ENCODE peak calls at places on chromosomes 6 and 20, in five cellular contexts. L is CD4-positive, CD25-positive, alpha-beta regulatory T cell; Q is lower lobe of right lung; M is breast epithelium; I is mesendoderm. F is an unnamed sample. For H3K4me1, the result is how much of the 10 kb centered on the place peaks cover.

GRCh38 chr6:44094403-44095242 is 32.6 kb downstream of the MRPL14 start:
- DNase-seq in L (no peak), Q (no peak), M (no peak), I (no peak), F (no peak)

GRCh38 chr20:63698739-63699465 is 2.5 kb downstream of the TNFRSF6B start:
- DNase-seq in L (no peak), Q (peak), M (peak), I (peak), F (no peak)

GRCh38 chr6:159608961-159609673 is 83.9 kb downstream of the SOD2 start:
- DNase-seq in L (no peak), Q (no peak), M (no peak), I (peak), F (no peak)

GRCh38 chr6:128413291-128413690 is 107.1 kb downstream of the PTPRK start:
- DNase-seq in L (no peak), Q (no peak), M (no peak), I (no peak), F (no peak)

GRCh38 chr6:25041676-25042598 is 106.2 kb upstream of the RIPOR2 start:
- DNase-seq in L (peak), Q (no peak), M (no peak), I (no peak), F (no peak)

GRCh38 chr6:17493286-17493685 is 99.9 kb downstream of the CAP2 start:
- DNase-seq in L (no peak), Q (no peak), M (no peak), I (no peak), F (no peak)

GRCh38 chr6:129853996-129854711 is 7.0 kb downstream of the TMEM244 start:
- DNase-seq in L (no peak), Q (no peak), M (no peak), I (no peak), F (no peak)

GRCh38 chr6:42374027-42374669 is 77.6 kb downstream of the TRERF1 start:
- DNase-seq in L (no peak), Q (peak), M (no peak), I (no peak), F (no peak)

GRCh38 chr6:24113891-24114290 is 12.1 kb upstream of the NRSN1 start:
- DNase-seq in L (no peak), Q (no peak), M (no peak), I (no peak), F (no peak)

GRCh38 chr6:31776961-31777666 is at the start of gene VWA7:
- DNase-seq in L (peak), Q (peak), M (peak), I (peak), F (peak)

GRCh38 chr6:31775184-31775583 is 1.9 kb downstream of the VWA7 start:
- DNase-seq in L (no peak), Q (no peak), M (no peak), I (no peak), F (no peak)

GRCh38 chr6:31775633-31776263 is 1.4 kb downstream of the VWA7 start:
- DNase-seq in L (no peak), Q (no peak), M (no peak), I (no peak), F (peak)

GRCh38 chr6:31777667-31778050 is 531 bp upstream of the VWA7 start:
- DNase-seq in L (no peak), Q (no peak), M (no peak), I (no peak), F (no peak)

DNA sequence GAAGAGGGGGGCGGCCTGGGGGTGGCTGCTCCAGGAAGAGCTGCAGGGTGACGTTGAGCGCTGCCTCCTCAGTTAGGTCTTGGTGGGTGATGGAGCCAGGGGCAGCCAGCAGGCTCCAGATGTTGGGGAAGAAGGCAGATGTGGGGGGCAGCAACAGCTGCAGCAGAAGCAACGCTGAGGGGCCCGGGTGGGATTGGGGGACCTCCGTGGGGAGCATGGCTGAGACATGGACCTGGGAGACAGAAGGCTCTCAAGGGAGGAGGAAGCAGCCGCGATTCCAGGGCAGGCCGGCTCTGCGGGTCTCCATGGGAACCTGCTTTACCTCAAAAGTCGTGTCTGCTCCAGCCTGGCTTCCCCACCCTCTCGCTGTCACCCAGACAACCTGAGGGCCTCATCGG is 566 bp downstream of the VWA7 start:
- DNase-seq in L (no peak), Q (peak), M (no peak), I (no peak), F (no peak)
- H3K4me3 ChIP-seq in L (no peak), Q (peak), M (no peak), I (no peak), F (no peak)

DNA sequence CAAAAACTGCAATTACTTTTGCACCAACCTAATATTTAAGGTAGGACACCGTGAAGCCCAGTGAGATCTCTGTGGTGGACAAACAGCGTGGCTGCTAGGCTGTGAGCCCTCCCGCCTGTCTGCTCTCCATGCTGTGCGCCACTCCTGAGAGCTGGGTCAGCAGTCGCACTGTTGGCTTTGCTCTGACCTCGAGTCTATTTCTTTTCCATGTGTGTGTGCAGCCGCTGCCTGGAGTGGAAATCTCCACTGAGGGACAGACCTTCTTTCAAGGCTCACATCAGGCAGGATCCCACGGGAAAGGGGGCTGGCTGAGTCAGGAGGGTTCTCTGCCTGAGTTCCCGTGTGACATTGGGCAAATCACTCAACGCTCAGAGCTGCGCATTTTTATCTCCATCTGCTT is 27.1 kb downstream of the RIPOR3 start:
- DNase-seq in L (no peak), Q (no peak), M (no peak), I (no peak), F (no peak)
- H3K4me1 ChIP-seq in L (under half), Q (under half), M (under half), I (under half), F (under half)

DNA sequence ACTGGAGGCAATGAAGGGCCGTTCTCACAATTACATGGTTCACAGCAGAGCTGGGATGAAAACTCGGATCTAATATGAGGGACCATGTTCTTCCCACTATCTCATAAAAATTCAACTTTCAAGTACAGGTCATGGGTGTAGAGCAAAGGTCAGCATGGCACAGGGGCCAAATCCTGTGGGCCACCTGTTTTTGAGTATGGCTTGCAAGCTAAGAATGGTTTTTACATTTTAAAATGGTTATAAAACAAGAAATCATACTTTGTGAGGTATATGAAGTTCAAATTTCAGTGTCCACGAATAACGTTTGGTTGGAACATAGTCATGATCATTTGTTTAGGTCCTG is 4.6 kb downstream of the MAP3K5 start:
- DNase-seq in L (no peak), Q (no peak), M (no peak), I (no peak), F (no peak)
- H3K27ac ChIP-seq in L (peak), Q (peak), M (peak), I (no peak), F (peak)

GRCh38 chr6:16335176-16335575 is 96.8 kb downstream of the GMPR start:
- DNase-seq in L (no peak), Q (no peak), M (no peak), I (no peak), F (no peak)

GRCh38 chr6:16337280-16337975 is 99.0 kb downstream of the GMPR start:
- DNase-seq in L (no peak), Q (peak), M (peak), I (no peak), F (peak)

GRCh38 chr6:16339263-16339587 is 100.8 kb downstream of the GMPR start:
- DNase-seq in L (no peak), Q (no peak), M (no peak), I (no peak), F (no peak)

GRCh38 chr6:16336056-16336810 is 97.8 kb downstream of the GMPR start:
- DNase-seq in L (no peak), Q (no peak), M (no peak), I (peak), F (no peak)

DNA sequence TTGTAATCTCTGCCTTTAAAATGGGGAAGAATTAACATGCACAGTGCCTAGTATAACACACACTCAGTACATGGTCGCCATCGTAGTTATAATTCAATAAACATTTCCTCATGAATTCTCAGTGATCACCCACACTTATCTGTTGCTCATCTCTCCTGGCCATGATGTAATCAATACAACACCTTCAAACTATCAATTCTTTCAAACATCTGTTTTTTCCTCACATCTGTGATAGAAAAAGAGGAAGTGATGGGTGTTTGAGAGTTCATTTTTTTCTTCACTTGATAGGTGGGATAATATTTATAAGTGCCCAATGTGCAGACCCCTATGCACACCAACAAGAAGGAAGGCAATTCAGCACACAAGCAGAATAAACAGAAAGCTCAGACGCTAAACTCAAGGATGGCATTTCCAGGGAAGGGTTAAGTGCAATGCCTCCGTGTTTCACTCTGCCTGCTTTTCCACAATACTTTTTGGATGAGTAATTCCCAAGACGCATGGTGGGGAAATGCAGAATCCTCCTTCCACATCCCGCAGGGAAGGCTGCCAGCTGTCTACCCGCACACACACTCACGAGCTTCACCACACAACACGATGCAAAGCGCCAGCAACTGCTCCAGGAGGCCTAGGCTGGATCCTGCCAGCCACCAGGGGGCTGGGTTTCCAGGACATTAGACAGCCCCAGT is 100.3 kb downstream of the GMPR start:
- DNase-seq in L (no peak), Q (no peak), M (no peak), I (peak), F (peak)
- H3K4me3 ChIP-seq in L (no peak), Q (no peak), M (no peak), I (no peak), F (no peak)

GRCh38 chr6:56245903-56246351 is 1.5 kb downstream of the COL21A1 start:
- DNase-seq in L (no peak), Q (no peak), M (no peak), I (no peak), F (no peak)

GRCh38 chr6:56244089-56244488 is 3.3 kb downstream of the COL21A1 start:
- DNase-seq in L (no peak), Q (no peak), M (no peak), I (no peak), F (no peak)

GRCh38 chr6:56246544-56246940 is 838 bp downstream of the COL21A1 start:
- DNase-seq in L (no peak), Q (no peak), M (no peak), I (peak), F (no peak)

GRCh38 chr6:56243518-56244070 is 3.8 kb downstream of the COL21A1 start:
- DNase-seq in L (no peak), Q (no peak), M (no peak), I (no peak), F (no peak)

GRCh38 chr6:56244528-56245253 is 2.7 kb downstream of the COL21A1 start:
- DNase-seq in L (no peak), Q (no peak), M (no peak), I (no peak), F (no peak)
- H3K4me1 ChIP-seq in L (under half), Q (under half), M (under half), I (under half), F (under half)

DNA sequence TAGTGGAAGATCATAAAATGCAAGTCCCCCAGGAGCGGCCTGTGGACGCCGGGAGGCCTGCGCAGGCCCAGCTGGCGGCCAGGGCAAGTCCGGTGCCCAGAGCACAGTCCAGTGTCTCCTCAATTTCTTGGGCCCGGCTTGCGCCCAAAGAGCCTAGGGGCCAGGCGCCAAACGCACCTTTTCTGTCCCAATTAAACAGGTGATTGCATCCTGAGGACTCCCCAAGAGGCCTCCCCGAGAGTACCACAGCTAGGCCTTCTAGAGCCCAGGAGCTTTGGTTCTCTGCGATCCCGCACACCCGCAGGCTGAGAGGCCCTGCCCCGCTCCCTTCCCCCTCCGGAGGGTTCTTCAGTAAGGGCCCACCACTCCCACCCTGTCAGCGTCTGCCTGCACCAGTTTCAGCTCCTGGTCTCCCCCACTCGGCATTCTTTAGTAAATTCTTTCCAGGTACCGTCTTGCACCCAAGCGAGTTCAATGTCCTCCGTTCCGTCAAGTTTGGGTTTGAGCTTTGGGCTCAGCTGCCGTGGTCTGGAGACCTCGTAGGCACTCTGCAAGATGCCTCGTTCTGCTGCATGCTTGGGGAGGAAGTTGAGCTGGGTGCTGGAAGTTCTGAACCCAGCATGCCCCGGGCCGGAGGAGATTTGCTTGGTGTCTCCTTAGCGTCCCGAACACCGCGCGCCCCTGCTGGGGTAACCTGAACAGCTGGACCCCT is 3.9 kb upstream of the NKX2-2 start:
- DNase-seq in L (no peak), Q (peak), M (no peak), I (peak), F (no peak)
- H3K27ac ChIP-seq in L (no peak), Q (no peak), M (no peak), I (no peak), F (no peak)

DNA sequence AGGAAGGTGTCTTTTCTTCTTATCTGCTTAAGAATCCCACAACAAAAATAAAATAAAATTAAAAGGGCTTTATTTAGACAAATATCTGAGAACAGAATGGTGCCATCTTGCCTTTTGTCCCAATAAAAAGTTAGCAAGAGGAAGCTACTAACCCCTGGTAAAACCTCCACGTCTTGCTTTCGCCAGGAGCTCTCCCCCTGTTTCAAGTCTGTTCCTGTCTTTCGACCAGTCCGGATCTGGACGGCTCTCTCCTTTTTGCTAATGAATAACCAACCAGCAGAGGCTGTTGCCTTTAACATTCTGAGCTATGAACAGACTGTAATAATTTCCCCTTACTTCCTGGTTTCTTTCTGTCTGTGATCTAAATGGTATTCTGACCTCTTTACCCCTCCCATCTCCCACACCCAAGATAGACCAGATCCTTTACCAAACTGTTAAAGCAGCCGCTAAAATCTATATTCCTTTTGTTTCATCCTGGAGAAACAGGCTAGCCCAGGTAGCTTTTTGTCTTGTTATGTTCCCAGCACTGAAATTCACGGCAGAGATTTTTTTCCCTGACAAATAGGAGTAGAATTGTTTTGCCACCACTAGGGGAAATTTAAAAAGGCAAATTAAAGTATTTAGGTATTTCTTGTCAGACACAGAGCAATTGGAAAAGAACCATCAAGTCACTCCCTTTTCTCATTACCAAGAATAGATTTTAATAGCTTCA is at the start of gene FRK:
- DNase-seq in L (no peak), Q (no peak), M (no peak), I (no peak), F (no peak)
- H3K4me3 ChIP-seq in L (no peak), Q (peak), M (peak), I (no peak), F (peak)

DNA sequence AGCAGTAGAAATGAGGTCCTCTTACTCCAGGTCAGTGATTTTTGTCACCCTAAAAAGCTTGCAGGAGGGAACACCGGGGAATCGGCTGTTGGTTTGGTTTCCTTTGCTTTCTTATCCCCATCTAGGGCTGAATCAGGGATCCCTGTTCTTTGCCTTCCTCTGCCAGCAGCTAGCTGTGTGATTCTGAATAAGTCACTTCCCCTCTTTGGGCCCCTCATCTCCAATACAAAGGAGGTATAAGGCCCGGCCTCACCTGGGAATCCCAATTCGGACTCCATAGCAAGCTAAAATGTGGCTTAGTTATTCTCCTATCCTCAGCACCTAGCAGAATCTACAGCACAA is 18.5 kb upstream of the ARMC12 start:
- DNase-seq in L (no peak), Q (no peak), M (no peak), I (no peak), F (no peak)
- H3K4me1 ChIP-seq in L (under half), Q (half or more), M (under half), I (under half), F (under half)

DNA sequence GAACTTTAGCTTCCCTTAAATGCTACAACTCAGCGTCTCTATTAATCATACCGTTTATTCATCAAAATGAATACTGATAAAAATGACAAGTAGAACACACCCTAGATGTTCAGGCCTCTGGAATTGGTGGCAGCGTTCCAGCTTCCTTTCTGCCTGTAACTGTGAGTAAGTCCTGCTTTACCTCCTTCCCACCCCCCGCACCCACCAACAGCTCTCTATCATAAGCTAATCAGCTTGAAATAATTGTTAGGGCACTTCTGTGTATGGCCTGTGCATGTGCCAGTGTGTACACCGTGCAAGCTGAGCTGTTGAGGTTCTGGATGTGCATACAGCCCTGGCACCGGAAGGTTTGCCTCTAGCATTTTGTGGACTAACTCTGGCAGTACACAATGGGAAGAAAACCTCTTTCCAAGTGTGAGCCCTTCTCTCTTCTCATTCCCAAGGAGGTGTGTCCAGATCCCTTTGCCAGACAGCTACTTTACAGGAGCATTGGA is 1.0 kb upstream of the ADGRG6 start:
- DNase-seq in L (no peak), Q (peak), M (no peak), I (peak), F (no peak)
- H3K27ac ChIP-seq in L (no peak), Q (peak), M (no peak), I (no peak), F (no peak)